ENCODE peak calls at places on chromosomes 6 and 20, in nine cellular contexts. One of them, this sample, is unnamed.
A peak's percentile ranks its signal among the peaks of the same experiment; 100 is the strongest.

GRCh38 chr20:53773792-53774371 is 180.2 kb upstream of the ZNF217 start:
- DNase-seq in Peyer's patch: no peak
- DNase-seq in hepatocyte: peak; percentile 45
- DNase-seq in HFFc6: peak; percentile 99
- DNase-seq in activated B cell treated with CpG ODN at 0.5 μM for 24 hours: no peak
- DNase-seq in epithelial cell of esophagus: peak; percentile 92
- DNase-seq in left ventricle myocardium inferior: no peak
- DNase-seq in WTC11: no peak
- DNase-seq in AG09309: peak; percentile 98
- DNase-seq in this sample: no peak

GRCh38 chr20:62879275-62880146 is 17.9 kb upstream of the TCFL5 start:
- DNase-seq in epithelial cell of esophagus: no peak
- DNase-seq in HFFc6: no peak
- DNase-seq in AG09309: no peak
- DNase-seq in activated B cell treated with CpG ODN at 0.5 μM for 24 hours: no peak
- DNase-seq in left ventricle myocardium inferior: no peak
- DNase-seq in Peyer's patch: no peak
- DNase-seq in WTC11: peak; percentile 66
- DNase-seq in hepatocyte: no peak
- DNase-seq in this sample: no peak

GRCh38 chr6:64817525-64817924 is 889.5 kb downstream of the EYS start:
- DNase-seq in Peyer's patch: no peak
- DNase-seq in left ventricle myocardium inferior: no peak
- DNase-seq in epithelial cell of esophagus: no peak
- DNase-seq in WTC11: no peak
- DNase-seq in hepatocyte: no peak
- DNase-seq in AG09309: no peak
- DNase-seq in HFFc6: no peak
- DNase-seq in activated B cell treated with CpG ODN at 0.5 μM for 24 hours: no peak
- DNase-seq in this sample: no peak

GRCh38 chr6:75526502-75527127 is 33.0 kb upstream of the FILIP1 start:
- DNase-seq in WTC11: peak; percentile 39
- DNase-seq in hepatocyte: peak; percentile 84
- DNase-seq in left ventricle myocardium inferior: no peak
- DNase-seq in activated B cell treated with CpG ODN at 0.5 μM for 24 hours: no peak
- DNase-seq in HFFc6: peak; percentile 76
- DNase-seq in epithelial cell of esophagus: peak; percentile 78
- DNase-seq in Peyer's patch: peak; percentile 75
- DNase-seq in AG09309: peak; percentile 57
- DNase-seq in this sample: peak; percentile 47

GRCh38 chr6:148445620-148446019 is 103.0 kb downstream of the SASH1 start:
- DNase-seq in HFFc6: peak; percentile 58
- DNase-seq in WTC11: no peak
- DNase-seq in epithelial cell of esophagus: peak; percentile 23
- DNase-seq in activated B cell treated with CpG ODN at 0.5 μM for 24 hours: no peak
- DNase-seq in Peyer's patch: no peak
- DNase-seq in left ventricle myocardium inferior: no peak
- DNase-seq in AG09309: no peak
- DNase-seq in hepatocyte: no peak
- DNase-seq in this sample: no peak

GRCh38 chr6:52598123-52598823 is 21.4 kb upstream of the TRAM2 start:
- DNase-seq in Peyer's patch: peak; percentile 62
- DNase-seq in WTC11: peak; percentile 86
- DNase-seq in hepatocyte: peak; percentile 87
- DNase-seq in epithelial cell of esophagus: peak; percentile 56
- DNase-seq in AG09309: no peak
- DNase-seq in activated B cell treated with CpG ODN at 0.5 μM for 24 hours: no peak
- DNase-seq in left ventricle myocardium inferior: peak; percentile 36
- DNase-seq in HFFc6: peak; percentile 79
- DNase-seq in this sample: no peak

GRCh38 chr20:63733579-63734081 is 2.8 kb upstream of the LIME1 start:
- DNase-seq in activated B cell treated with CpG ODN at 0.5 μM for 24 hours: no peak
- DNase-seq in epithelial cell of esophagus: no peak
- DNase-seq in WTC11: no peak
- DNase-seq in left ventricle myocardium inferior: no peak
- DNase-seq in Peyer's patch: no peak
- DNase-seq in hepatocyte: no peak
- DNase-seq in HFFc6: no peak
- DNase-seq in AG09309: no peak
- DNase-seq in this sample: no peak

GRCh38 chr6:110761371-110761770 is 53.9 kb downstream of the CDK19 start:
- DNase-seq in Peyer's patch: no peak
- DNase-seq in AG09309: no peak
- DNase-seq in WTC11: no peak
- DNase-seq in HFFc6: peak; percentile 1
- DNase-seq in activated B cell treated with CpG ODN at 0.5 μM for 24 hours: no peak
- DNase-seq in epithelial cell of esophagus: no peak
- DNase-seq in hepatocyte: no peak
- DNase-seq in left ventricle myocardium inferior: no peak
- DNase-seq in this sample: no peak

GRCh38 chr6:131015630-131016263 is 47.3 kb downstream of the EPB41L2 start:
- DNase-seq in WTC11: no peak
- DNase-seq in hepatocyte: no peak
- DNase-seq in epithelial cell of esophagus: no peak
- DNase-seq in HFFc6: peak; percentile 33
- DNase-seq in left ventricle myocardium inferior: no peak
- DNase-seq in Peyer's patch: no peak
- DNase-seq in activated B cell treated with CpG ODN at 0.5 μM for 24 hours: no peak
- DNase-seq in AG09309: peak; percentile 49
- DNase-seq in this sample: no peak

GRCh38 chr6:110255356-110255755 is 75.1 kb downstream of the CDC40 start:
- DNase-seq in epithelial cell of esophagus: peak; percentile 51
- DNase-seq in WTC11: peak; percentile 63
- DNase-seq in HFFc6: peak; percentile 6
- DNase-seq in Peyer's patch: no peak
- DNase-seq in hepatocyte: peak; percentile 63
- DNase-seq in AG09309: no peak
- DNase-seq in activated B cell treated with CpG ODN at 0.5 μM for 24 hours: no peak
- DNase-seq in left ventricle myocardium inferior: no peak
- DNase-seq in this sample: no peak

GRCh38 chr6:70857387-70858077 is 99.3 kb downstream of the B3GAT2 start:
- DNase-seq in HFFc6: no peak
- DNase-seq in left ventricle myocardium inferior: no peak
- DNase-seq in activated B cell treated with CpG ODN at 0.5 μM for 24 hours: no peak
- DNase-seq in Peyer's patch: no peak
- DNase-seq in epithelial cell of esophagus: no peak
- DNase-seq in WTC11: no peak
- DNase-seq in AG09309: no peak
- DNase-seq in hepatocyte: no peak
- DNase-seq in this sample: no peak

GRCh38 chr20:20076297-20077065 is 24.1 kb downstream of the CFAP61 start:
- DNase-seq in left ventricle myocardium inferior: no peak
- DNase-seq in WTC11: no peak
- DNase-seq in Peyer's patch: no peak
- DNase-seq in epithelial cell of esophagus: peak; percentile 71
- DNase-seq in hepatocyte: peak; percentile 33
- DNase-seq in AG09309: peak; percentile 25
- DNase-seq in activated B cell treated with CpG ODN at 0.5 μM for 24 hours: no peak
- DNase-seq in HFFc6: peak; percentile 37
- DNase-seq in this sample: no peak

GRCh38 chr20:13340088-13340487 is 119.0 kb downstream of the ISM1 start:
- DNase-seq in HFFc6: no peak
- DNase-seq in WTC11: no peak
- DNase-seq in hepatocyte: no peak
- DNase-seq in left ventricle myocardium inferior: no peak
- DNase-seq in activated B cell treated with CpG ODN at 0.5 μM for 24 hours: no peak
- DNase-seq in epithelial cell of esophagus: peak; percentile 80
- DNase-seq in Peyer's patch: no peak
- DNase-seq in AG09309: no peak
- DNase-seq in this sample: no peak

GRCh38 chr6:84166395-84166794 is 61.0 kb downstream of the CEP162 start:
- DNase-seq in hepatocyte: no peak
- DNase-seq in Peyer's patch: no peak
- DNase-seq in AG09309: no peak
- DNase-seq in HFFc6: no peak
- DNase-seq in activated B cell treated with CpG ODN at 0.5 μM for 24 hours: no peak
- DNase-seq in epithelial cell of esophagus: no peak
- DNase-seq in left ventricle myocardium inferior: no peak
- DNase-seq in WTC11: no peak
- DNase-seq in this sample: no peak

GRCh38 chr6:162157157-162157556 is 570.4 kb downstream of the PRKN start:
- DNase-seq in Peyer's patch: no peak
- DNase-seq in left ventricle myocardium inferior: no peak
- DNase-seq in activated B cell treated with CpG ODN at 0.5 μM for 24 hours: no peak
- DNase-seq in hepatocyte: no peak
- DNase-seq in AG09309: no peak
- DNase-seq in WTC11: no peak
- DNase-seq in epithelial cell of esophagus: no peak
- DNase-seq in HFFc6: no peak
- DNase-seq in this sample: no peak

GRCh38 chr6:27478706-27479318 is 5.9 kb upstream of the ZNF184 start:
- DNase-seq in epithelial cell of esophagus: peak; percentile 81
- DNase-seq in Peyer's patch: peak; percentile 96
- DNase-seq in HFFc6: peak; percentile 95
- DNase-seq in AG09309: peak; percentile 80
- DNase-seq in hepatocyte: peak; percentile 91
- DNase-seq in activated B cell treated with CpG ODN at 0.5 μM for 24 hours: peak; percentile 59
- DNase-seq in WTC11: peak; percentile 93
- DNase-seq in left ventricle myocardium inferior: peak; percentile 87
- DNase-seq in this sample: peak; percentile 93

GRCh38 chr6:130783416-130784107 is 43.6 kb upstream of the SMLR1 start:
- DNase-seq in epithelial cell of esophagus: no peak
- DNase-seq in Peyer's patch: no peak
- DNase-seq in AG09309: no peak
- DNase-seq in activated B cell treated with CpG ODN at 0.5 μM for 24 hours: no peak
- DNase-seq in WTC11: no peak
- DNase-seq in hepatocyte: no peak
- DNase-seq in HFFc6: no peak
- DNase-seq in left ventricle myocardium inferior: no peak
- DNase-seq in this sample: no peak

GRCh38 chr6:116461563-116462507 is 660 bp downstream of the CALHM6 start:
- DNase-seq in HFFc6: no peak
- DNase-seq in epithelial cell of esophagus: peak; percentile 67
- DNase-seq in activated B cell treated with CpG ODN at 0.5 μM for 24 hours: peak; percentile 68
- DNase-seq in AG09309: no peak
- DNase-seq in hepatocyte: peak; percentile 59
- DNase-seq in WTC11: peak; percentile 86
- DNase-seq in Peyer's patch: peak; percentile 75
- DNase-seq in left ventricle myocardium inferior: peak; percentile 51
- DNase-seq in this sample: peak; percentile 52

GRCh38 chr20:13337090-13337784 is 116.2 kb downstream of the ISM1 start:
- DNase-seq in Peyer's patch: no peak
- DNase-seq in WTC11: no peak
- DNase-seq in left ventricle myocardium inferior: no peak
- DNase-seq in epithelial cell of esophagus: no peak
- DNase-seq in activated B cell treated with CpG ODN at 0.5 μM for 24 hours: no peak
- DNase-seq in hepatocyte: no peak
- DNase-seq in HFFc6: no peak
- DNase-seq in AG09309: no peak
- DNase-seq in this sample: no peak

DNA sequence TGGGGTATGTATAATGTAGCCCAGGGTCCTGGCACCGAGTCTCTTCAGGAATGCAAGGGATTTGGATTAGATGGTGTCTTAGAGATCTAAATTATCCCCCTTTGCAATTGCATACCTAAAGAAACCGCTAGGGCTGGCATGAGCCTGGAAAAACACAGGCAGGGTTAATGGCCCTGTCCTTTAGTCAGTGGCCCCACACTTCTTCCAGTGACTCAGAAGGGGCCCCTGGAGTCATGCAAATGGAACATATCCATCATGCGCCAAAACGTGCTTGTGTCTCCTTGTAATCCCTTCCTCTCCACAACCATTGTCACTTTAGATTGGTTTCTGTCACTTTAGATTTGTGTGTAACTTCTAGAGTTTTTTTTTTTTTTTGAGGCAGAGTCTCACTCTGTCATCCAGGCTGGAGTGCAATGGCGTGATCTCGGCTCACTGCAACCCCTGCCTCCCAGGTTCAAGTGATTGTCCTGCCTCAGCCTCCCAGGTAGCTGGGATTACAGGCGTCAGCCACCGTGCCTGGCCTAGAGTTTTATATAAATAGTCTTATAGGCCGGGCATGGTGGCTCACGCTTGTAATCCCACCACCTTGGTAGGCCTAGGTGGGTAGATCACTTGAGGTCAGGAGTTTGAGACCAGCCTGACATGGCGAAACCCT is 8.7 kb upstream of the MYBL2 start:
- DNase-seq in epithelial cell of esophagus: peak; percentile 11
- DNase-seq in activated B cell treated with CpG ODN at 0.5 μM for 24 hours: no peak
- DNase-seq in hepatocyte: peak; percentile 56
- DNase-seq in HFFc6: peak; percentile 77
- DNase-seq in AG09309: no peak
- DNase-seq in WTC11: no peak
- DNase-seq in left ventricle myocardium inferior: no peak
- DNase-seq in Peyer's patch: peak; percentile 49
- DNase-seq in this sample: no peak
- TF ChIP-seq CTCF in epithelial cell of esophagus: peak; percentile 21
- TF ChIP-seq CTCF in activated B cell treated with CpG ODN at 0.5 μM for 24 hours: no peak
- TF ChIP-seq CTCF in hepatocyte: peak; percentile 5
- TF ChIP-seq CTCF in HFFc6: no peak
- TF ChIP-seq CTCF in AG09309: no peak
- TF ChIP-seq CTCF in WTC11: no peak
- TF ChIP-seq CTCF in left ventricle myocardium inferior: no peak
- TF ChIP-seq CTCF in Peyer's patch: peak; percentile 41
- TF ChIP-seq CTCF in this sample: no peak

DNA sequence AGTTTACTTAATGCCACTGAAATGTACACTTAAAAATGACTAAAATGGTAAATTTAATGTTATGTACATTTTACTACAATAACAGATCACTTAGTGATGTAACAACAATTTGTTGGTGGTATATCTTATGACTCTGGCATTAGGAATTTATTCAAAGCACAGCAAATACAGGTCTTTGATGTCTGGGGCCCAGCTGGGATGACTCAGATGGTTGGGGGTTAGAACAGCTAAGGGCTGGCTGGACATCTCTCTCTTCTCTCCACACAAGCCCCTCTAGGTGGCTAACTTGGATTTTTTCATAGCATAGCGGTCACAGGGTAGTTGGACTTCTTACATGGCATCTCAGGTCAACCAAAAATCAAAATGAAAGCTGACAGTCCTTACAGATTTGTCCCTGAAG is 37.4 kb upstream of the LCA5 start:
- DNase-seq in AG09309: no peak
- DNase-seq in activated B cell treated with CpG ODN at 0.5 μM for 24 hours: no peak
- DNase-seq in epithelial cell of esophagus: peak; percentile 32
- DNase-seq in left ventricle myocardium inferior: no peak
- DNase-seq in WTC11: no peak
- DNase-seq in HFFc6: peak; percentile 13
- DNase-seq in Peyer's patch: no peak
- DNase-seq in hepatocyte: peak; percentile 19
- DNase-seq in this sample: no peak
- TF ChIP-seq CTCF in AG09309: no peak
- TF ChIP-seq CTCF in activated B cell treated with CpG ODN at 0.5 μM for 24 hours: no peak
- TF ChIP-seq CTCF in epithelial cell of esophagus: no peak
- TF ChIP-seq CTCF in left ventricle myocardium inferior: no peak
- TF ChIP-seq CTCF in WTC11: no peak
- TF ChIP-seq CTCF in HFFc6: no peak
- TF ChIP-seq CTCF in Peyer's patch: no peak
- TF ChIP-seq CTCF in hepatocyte: no peak
- TF ChIP-seq CTCF in this sample: no peak

GRCh38 chr20:37055276-37055675 is 40.5 kb downstream of the RBL1 start:
- DNase-seq in hepatocyte: no peak
- DNase-seq in Peyer's patch: no peak
- DNase-seq in WTC11: no peak
- DNase-seq in left ventricle myocardium inferior: no peak
- DNase-seq in HFFc6: no peak
- DNase-seq in epithelial cell of esophagus: no peak
- DNase-seq in AG09309: no peak
- DNase-seq in activated B cell treated with CpG ODN at 0.5 μM for 24 hours: no peak
- DNase-seq in this sample: no peak
- TF ChIP-seq CTCF in hepatocyte: no peak
- TF ChIP-seq CTCF in Peyer's patch: no peak
- TF ChIP-seq CTCF in WTC11: no peak
- TF ChIP-seq CTCF in left ventricle myocardium inferior: no peak
- TF ChIP-seq CTCF in HFFc6: no peak
- TF ChIP-seq CTCF in epithelial cell of esophagus: no peak
- TF ChIP-seq CTCF in AG09309: no peak
- TF ChIP-seq CTCF in activated B cell treated with CpG ODN at 0.5 μM for 24 hours: no peak
- TF ChIP-seq CTCF in this sample: no peak

GRCh38 chr6:166514196-166514595 is 72.3 kb downstream of the RAMACL start:
- DNase-seq in Peyer's patch: peak; percentile 32
- DNase-seq in WTC11: no peak
- DNase-seq in HFFc6: no peak
- DNase-seq in left ventricle myocardium inferior: no peak
- DNase-seq in epithelial cell of esophagus: no peak
- DNase-seq in hepatocyte: no peak
- DNase-seq in activated B cell treated with CpG ODN at 0.5 μM for 24 hours: no peak
- DNase-seq in AG09309: no peak
- DNase-seq in this sample: no peak
- TF ChIP-seq CTCF in Peyer's patch: no peak
- TF ChIP-seq CTCF in WTC11: no peak
- TF ChIP-seq CTCF in HFFc6: no peak
- TF ChIP-seq CTCF in left ventricle myocardium inferior: peak; percentile 31
- TF ChIP-seq CTCF in epithelial cell of esophagus: no peak
- TF ChIP-seq CTCF in hepatocyte: no peak
- TF ChIP-seq CTCF in activated B cell treated with CpG ODN at 0.5 μM for 24 hours: no peak
- TF ChIP-seq CTCF in AG09309: peak; percentile 1
- TF ChIP-seq CTCF in this sample: no peak

This sample was measured in CD14-positive monocyte.